ENCODE peak calls at places on chromosomes 2 and 18, in nine cellular contexts. One of them, this sample, is unnamed.

GRCh38 chr2:157996799-157997198 is 104.9 kb upstream of the UPP2 start:
- DNase-seq in GM12864: no peak
- DNase-seq in GM12865: no peak
- DNase-seq in heart left ventricle: no peak
- DNase-seq in fibroblast of lung: no peak
- DNase-seq in cardiac muscle cell: no peak
- DNase-seq in OCI-LY7: no peak
- DNase-seq in activated B cell treated with CpG ODN at 0.5 μM for 24 hours: no peak
- DNase-seq in dorsolateral prefrontal cortex: no peak
- DNase-seq in this sample: no peak

GRCh38 chr2:219335373-219335786 is 2.8 kb upstream of the RESP18 start:
- DNase-seq in activated B cell treated with CpG ODN at 0.5 μM for 24 hours: no peak
- DNase-seq in dorsolateral prefrontal cortex: no peak
- DNase-seq in fibroblast of lung: no peak
- DNase-seq in cardiac muscle cell: no peak
- DNase-seq in OCI-LY7: no peak
- DNase-seq in heart left ventricle: no peak
- DNase-seq in GM12865: no peak
- DNase-seq in GM12864: no peak
- DNase-seq in this sample: no peak

GRCh38 chr2:207635468-207636200 is 10.4 kb upstream of the METTL21A start:
- DNase-seq in cardiac muscle cell: peak
- DNase-seq in GM12864: no peak
- DNase-seq in heart left ventricle: no peak
- DNase-seq in fibroblast of lung: no peak
- DNase-seq in dorsolateral prefrontal cortex: no peak
- DNase-seq in GM12865: no peak
- DNase-seq in activated B cell treated with CpG ODN at 0.5 μM for 24 hours: no peak
- DNase-seq in OCI-LY7: no peak
- DNase-seq in this sample: no peak

GRCh38 chr2:5057895-5058294 is 634.3 kb upstream of the SOX11 start:
- DNase-seq in OCI-LY7: no peak
- DNase-seq in fibroblast of lung: no peak
- DNase-seq in heart left ventricle: no peak
- DNase-seq in dorsolateral prefrontal cortex: no peak
- DNase-seq in cardiac muscle cell: no peak
- DNase-seq in activated B cell treated with CpG ODN at 0.5 μM for 24 hours: no peak
- DNase-seq in GM12865: no peak
- DNase-seq in GM12864: no peak
- DNase-seq in this sample: no peak

GRCh38 chr18:5600376-5601071 is 56.7 kb upstream of the EPB41L3 start:
- DNase-seq in cardiac muscle cell: peak
- DNase-seq in fibroblast of lung: peak
- DNase-seq in heart left ventricle: no peak
- DNase-seq in GM12864: no peak
- DNase-seq in activated B cell treated with CpG ODN at 0.5 μM for 24 hours: no peak
- DNase-seq in dorsolateral prefrontal cortex: no peak
- DNase-seq in GM12865: no peak
- DNase-seq in OCI-LY7: peak
- DNase-seq in this sample: no peak

GRCh38 chr2:190382851-190383250 is 25.3 kb upstream of the MFSD6 start:
- DNase-seq in OCI-LY7: peak
- DNase-seq in fibroblast of lung: peak
- DNase-seq in activated B cell treated with CpG ODN at 0.5 μM for 24 hours: no peak
- DNase-seq in GM12864: peak
- DNase-seq in GM12865: peak
- DNase-seq in cardiac muscle cell: peak
- DNase-seq in dorsolateral prefrontal cortex: no peak
- DNase-seq in heart left ventricle: no peak
- DNase-seq in this sample: no peak

GRCh38 chr2:134683561-134684112 is 35.2 kb downstream of the TMEM163 start:
- DNase-seq in heart left ventricle: no peak
- DNase-seq in fibroblast of lung: no peak
- DNase-seq in dorsolateral prefrontal cortex: no peak
- DNase-seq in GM12864: peak
- DNase-seq in OCI-LY7: no peak
- DNase-seq in GM12865: peak
- DNase-seq in activated B cell treated with CpG ODN at 0.5 μM for 24 hours: no peak
- DNase-seq in cardiac muscle cell: peak
- DNase-seq in this sample: no peak

GRCh38 chr2:112488201-112488600 is 6.2 kb downstream of the TTL start:
- DNase-seq in cardiac muscle cell: no peak
- DNase-seq in GM12864: no peak
- DNase-seq in OCI-LY7: no peak
- DNase-seq in activated B cell treated with CpG ODN at 0.5 μM for 24 hours: no peak
- DNase-seq in heart left ventricle: no peak
- DNase-seq in GM12865: no peak
- DNase-seq in fibroblast of lung: no peak
- DNase-seq in dorsolateral prefrontal cortex: no peak
- DNase-seq in this sample: no peak

GRCh38 chr2:20574423-20574911 is 76.4 kb downstream of the HS1BP3 start:
- DNase-seq in activated B cell treated with CpG ODN at 0.5 μM for 24 hours: no peak
- DNase-seq in OCI-LY7: no peak
- DNase-seq in heart left ventricle: no peak
- DNase-seq in GM12864: no peak
- DNase-seq in GM12865: no peak
- DNase-seq in fibroblast of lung: no peak
- DNase-seq in dorsolateral prefrontal cortex: no peak
- DNase-seq in cardiac muscle cell: no peak
- DNase-seq in this sample: no peak

GRCh38 chr2:6866239-6866745 is 585 bp upstream of the CMPK2 start:
- DNase-seq in dorsolateral prefrontal cortex: no peak
- DNase-seq in fibroblast of lung: peak
- DNase-seq in OCI-LY7: peak
- DNase-seq in GM12864: no peak
- DNase-seq in cardiac muscle cell: peak
- DNase-seq in activated B cell treated with CpG ODN at 0.5 μM for 24 hours: no peak
- DNase-seq in GM12865: peak
- DNase-seq in heart left ventricle: no peak
- DNase-seq in this sample: no peak

GRCh38 chr2:46723346-46723745 is 192.3 kb downstream of the MCFD2 start:
- DNase-seq in cardiac muscle cell: no peak
- DNase-seq in dorsolateral prefrontal cortex: no peak
- DNase-seq in OCI-LY7: no peak
- DNase-seq in activated B cell treated with CpG ODN at 0.5 μM for 24 hours: no peak
- DNase-seq in fibroblast of lung: no peak
- DNase-seq in GM12864: no peak
- DNase-seq in GM12865: no peak
- DNase-seq in heart left ventricle: no peak
- DNase-seq in this sample: no peak

GRCh38 chr18:384897-385296 is 115.6 kb downstream of the COLEC12 start:
- DNase-seq in heart left ventricle: no peak
- DNase-seq in dorsolateral prefrontal cortex: no peak
- DNase-seq in fibroblast of lung: no peak
- DNase-seq in GM12865: no peak
- DNase-seq in cardiac muscle cell: no peak
- DNase-seq in OCI-LY7: no peak
- DNase-seq in GM12864: no peak
- DNase-seq in activated B cell treated with CpG ODN at 0.5 μM for 24 hours: no peak
- DNase-seq in this sample: no peak

GRCh38 chr18:388198-388597 is 112.3 kb downstream of the COLEC12 start:
- DNase-seq in fibroblast of lung: no peak
- DNase-seq in GM12864: no peak
- DNase-seq in OCI-LY7: no peak
- DNase-seq in dorsolateral prefrontal cortex: no peak
- DNase-seq in cardiac muscle cell: no peak
- DNase-seq in activated B cell treated with CpG ODN at 0.5 μM for 24 hours: no peak
- DNase-seq in heart left ventricle: no peak
- DNase-seq in GM12865: no peak
- DNase-seq in this sample: no peak

GRCh38 chr18:383135-383534 is 115.3 kb upstream of the THOC1 start:
- DNase-seq in GM12865: no peak
- DNase-seq in activated B cell treated with CpG ODN at 0.5 μM for 24 hours: no peak
- DNase-seq in heart left ventricle: no peak
- DNase-seq in OCI-LY7: no peak
- DNase-seq in fibroblast of lung: no peak
- DNase-seq in dorsolateral prefrontal cortex: no peak
- DNase-seq in cardiac muscle cell: no peak
- DNase-seq in GM12864: no peak
- DNase-seq in this sample: no peak

GRCh38 chr18:389658-390357 is 110.7 kb downstream of the COLEC12 start:
- DNase-seq in GM12864: peak
- DNase-seq in activated B cell treated with CpG ODN at 0.5 μM for 24 hours: no peak
- DNase-seq in dorsolateral prefrontal cortex: no peak
- DNase-seq in fibroblast of lung: peak
- DNase-seq in heart left ventricle: no peak
- DNase-seq in GM12865: peak
- DNase-seq in cardiac muscle cell: peak
- DNase-seq in OCI-LY7: no peak
- DNase-seq in this sample: no peak

DNA sequence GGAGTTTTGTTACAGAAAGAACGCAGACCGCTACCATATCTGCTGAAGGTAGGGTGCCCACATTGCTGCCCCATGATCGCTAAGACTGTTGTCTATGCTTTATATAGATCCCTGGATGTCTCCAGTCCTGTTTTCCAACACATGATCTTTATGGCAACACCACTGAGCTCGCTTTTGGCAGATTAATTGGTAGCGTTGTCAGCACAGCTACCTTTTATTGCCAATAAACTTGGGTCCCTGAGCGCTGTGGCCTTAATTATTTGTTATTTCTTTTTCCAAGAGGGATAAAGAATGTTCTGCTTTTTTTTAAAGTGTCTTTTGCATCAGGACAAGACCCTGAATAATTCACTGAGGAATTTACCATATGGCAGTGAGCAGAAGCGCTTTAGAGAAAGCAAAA is 113.6 kb downstream of the COLEC12 start:
- DNase-seq in activated B cell treated with CpG ODN at 0.5 μM for 24 hours: no peak
- DNase-seq in cardiac muscle cell: no peak
- DNase-seq in GM12864: no peak
- DNase-seq in GM12865: no peak
- DNase-seq in fibroblast of lung: no peak
- DNase-seq in OCI-LY7: no peak
- DNase-seq in dorsolateral prefrontal cortex: no peak
- DNase-seq in heart left ventricle: no peak
- DNase-seq in this sample: no peak
- TF ChIP-seq CTCF in activated B cell treated with CpG ODN at 0.5 μM for 24 hours: no peak
- TF ChIP-seq CTCF in cardiac muscle cell: no peak
- TF ChIP-seq CTCF in GM12864: no peak
- TF ChIP-seq CTCF in GM12865: no peak
- TF ChIP-seq CTCF in fibroblast of lung: no peak
- TF ChIP-seq CTCF in OCI-LY7: no peak
- TF ChIP-seq CTCF in dorsolateral prefrontal cortex: no peak
- TF ChIP-seq CTCF in heart left ventricle: no peak
- TF ChIP-seq CTCF in this sample: no peak

DNA sequence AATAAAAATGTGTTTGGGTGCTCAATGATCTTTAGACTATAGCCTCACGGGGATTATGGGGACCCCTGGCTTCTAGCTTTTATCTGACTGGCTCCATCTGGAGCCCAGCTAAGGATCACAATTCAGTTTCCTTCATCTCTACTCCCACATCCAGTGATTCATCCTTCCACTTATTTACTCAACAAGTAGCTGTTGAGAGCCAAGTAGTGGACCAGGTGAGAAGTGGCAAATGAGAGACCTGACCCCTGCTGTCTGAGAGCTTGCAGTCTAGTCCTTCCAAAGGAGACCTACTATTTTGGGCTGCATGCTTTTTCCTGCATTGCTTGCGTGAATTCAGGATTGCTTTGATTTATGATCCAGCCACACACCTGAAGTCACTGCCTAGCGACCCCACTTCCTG is 10.7 kb upstream of the DSG3 start:
- DNase-seq in GM12865: no peak
- DNase-seq in heart left ventricle: no peak
- DNase-seq in cardiac muscle cell: no peak
- DNase-seq in GM12864: no peak
- DNase-seq in fibroblast of lung: no peak
- DNase-seq in OCI-LY7: no peak
- DNase-seq in activated B cell treated with CpG ODN at 0.5 μM for 24 hours: no peak
- DNase-seq in dorsolateral prefrontal cortex: no peak
- DNase-seq in this sample: no peak
- TF ChIP-seq CTCF in GM12865: no peak
- TF ChIP-seq CTCF in heart left ventricle: no peak
- TF ChIP-seq CTCF in cardiac muscle cell: no peak
- TF ChIP-seq CTCF in GM12864: no peak
- TF ChIP-seq CTCF in fibroblast of lung: no peak
- TF ChIP-seq CTCF in OCI-LY7: no peak
- TF ChIP-seq CTCF in activated B cell treated with CpG ODN at 0.5 μM for 24 hours: no peak
- TF ChIP-seq CTCF in dorsolateral prefrontal cortex: no peak
- TF ChIP-seq CTCF in this sample: no peak

DNA sequence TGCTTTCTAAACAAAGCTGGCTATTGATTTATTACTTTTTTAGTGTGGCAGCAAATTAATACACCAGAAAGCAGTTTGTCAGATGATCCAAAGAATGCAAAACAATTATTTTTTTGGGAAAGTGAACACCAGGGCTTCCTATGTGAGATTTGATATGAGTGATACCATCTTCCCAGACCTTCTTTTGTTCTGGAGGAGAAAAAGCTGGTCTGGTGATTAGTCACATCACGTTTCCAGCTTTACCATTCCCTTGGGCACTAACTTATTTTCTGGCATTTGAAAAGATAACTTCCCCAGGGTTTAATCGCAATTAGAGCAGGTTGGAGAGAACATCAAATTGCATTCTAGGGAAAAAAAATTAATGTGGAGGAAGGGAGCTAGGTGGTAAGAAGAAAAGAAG is 182.9 kb upstream of the TANK start:
- DNase-seq in fibroblast of lung: no peak
- DNase-seq in GM12864: no peak
- DNase-seq in activated B cell treated with CpG ODN at 0.5 μM for 24 hours: no peak
- DNase-seq in dorsolateral prefrontal cortex: no peak
- DNase-seq in heart left ventricle: no peak
- DNase-seq in OCI-LY7: no peak
- DNase-seq in GM12865: no peak
- DNase-seq in cardiac muscle cell: no peak
- DNase-seq in this sample: no peak
- TF ChIP-seq CTCF in fibroblast of lung: no peak
- TF ChIP-seq CTCF in GM12864: no peak
- TF ChIP-seq CTCF in activated B cell treated with CpG ODN at 0.5 μM for 24 hours: no peak
- TF ChIP-seq CTCF in dorsolateral prefrontal cortex: no peak
- TF ChIP-seq CTCF in heart left ventricle: no peak
- TF ChIP-seq CTCF in OCI-LY7: no peak
- TF ChIP-seq CTCF in GM12865: no peak
- TF ChIP-seq CTCF in cardiac muscle cell: no peak
- TF ChIP-seq CTCF in this sample: no peak

GRCh38 chr2:1053781-1054180 is 103.1 kb downstream of the SNTG2 start:
- DNase-seq in OCI-LY7: no peak
- DNase-seq in activated B cell treated with CpG ODN at 0.5 μM for 24 hours: no peak
- DNase-seq in cardiac muscle cell: no peak
- DNase-seq in GM12864: no peak
- DNase-seq in GM12865: no peak
- DNase-seq in heart left ventricle: no peak
- DNase-seq in fibroblast of lung: no peak
- DNase-seq in dorsolateral prefrontal cortex: no peak
- DNase-seq in this sample: no peak
- TF ChIP-seq CTCF in OCI-LY7: no peak
- TF ChIP-seq CTCF in activated B cell treated with CpG ODN at 0.5 μM for 24 hours: no peak
- TF ChIP-seq CTCF in cardiac muscle cell: no peak
- TF ChIP-seq CTCF in GM12864: no peak
- TF ChIP-seq CTCF in GM12865: no peak
- TF ChIP-seq CTCF in heart left ventricle: no peak
- TF ChIP-seq CTCF in fibroblast of lung: no peak
- TF ChIP-seq CTCF in dorsolateral prefrontal cortex: no peak
- TF ChIP-seq CTCF in this sample: no peak

This sample was measured in AG09319.